ENCODE peak calls at places on chromosomes 4 and X, in seven cellular contexts. F is foreskin fibroblast; A is IMR-90; Z is neuronal stem cell; W is GM03348; T is activated naive CD4-positive, alpha-beta T cell treated with Interleukin-2 at 50 U/mL for 16 hours; J is tibial artery. D is an unnamed sample.

GRCh38 chr4:3196670-3197359 is 52.1 kb upstream of the MSANTD1 start:
- DNase-seq in F (no peak), J (no peak), Z (no peak), W (no peak), T (no peak), A (no peak), D (no peak)

GRCh38 chr4:31081375-31081774 is 361.2 kb downstream of the PCDH7 start:
- DNase-seq in T (no peak), A (peak; percentile 72), J (no peak), Z (no peak), W (peak; percentile 75), F (peak; percentile 3), D (no peak)

GRCh38 chr4:13706130-13706529 is 78.6 kb upstream of the BOD1L1 start:
- DNase-seq in F (no peak), T (no peak), W (no peak), J (no peak), Z (no peak), A (no peak), D (no peak)

GRCh38 chr4:53512608-53513007 is 78.7 kb downstream of the LNX1 start:
- DNase-seq in A (no peak), W (no peak), T (no peak), J (no peak), Z (no peak), F (no peak), D (no peak)

GRCh38 chrX:29237972-29238371 is 650.7 kb downstream of the IL1RAPL1 start:
- DNase-seq in J (no peak), W (no peak), Z (no peak), F (no peak), T (no peak), A (peak; percentile 5), D (no peak)

GRCh38 chr4:73726000-73726399 is 14.4 kb upstream of the CXCL8 start:
- DNase-seq in J (no peak), Z (peak; percentile 4), W (peak; percentile 81), A (peak; percentile 93), T (no peak), F (peak; percentile 90), D (no peak)

GRCh38 chr4:146340798-146341197 is 126.5 kb downstream of the REELD1 start:
- DNase-seq in J (no peak), F (no peak), T (no peak), W (peak; percentile 12), Z (no peak), A (peak; percentile 54), D (no peak)

GRCh38 chr4:125316391-125316780 is 1.6 kb downstream of the FAT4 start:
- DNase-seq in F (no peak), W (peak; percentile 39), Z (peak; percentile 6), T (no peak), J (peak; percentile 51), A (no peak), D (peak; percentile 65)

GRCh38 chr4:20809796-20810195 is 109.5 kb downstream of the PACRGL start:
- DNase-seq in A (no peak), J (no peak), Z (peak; percentile 1), F (no peak), T (no peak), W (no peak), D (no peak)

GRCh38 chr4:12486995-12487394 is 997.1 kb downstream of the RAB28 start:
- DNase-seq in A (no peak), J (no peak), Z (no peak), T (no peak), W (no peak), F (no peak), D (no peak)

GRCh38 chrX:103919336-103919682 is 43.1 kb upstream of the TMSB15B start:
- DNase-seq in Z (no peak), F (no peak), J (no peak), T (peak; percentile 27), A (peak; percentile 51), W (peak; percentile 60), D (no peak)

GRCh38 chrX:47144626-47145407 is at the start of the genes NDUFB11 and RBM10:
- DNase-seq in W (peak; percentile 94), A (peak; percentile 93), J (peak; percentile 94), T (peak; percentile 91), Z (peak; percentile 86), F (peak; percentile 90), D (peak; percentile 92)

GRCh38 chrX:154529206-154529612 is 13.2 kb upstream of the FAM3A start:
- DNase-seq in F (no peak), W (peak; percentile 17), T (no peak), A (peak; percentile 15), J (no peak), Z (no peak), D (no peak)

GRCh38 chrX:45784590-45784989 is 583.9 kb upstream of the DIPK2B start:
- DNase-seq in J (no peak), A (no peak), F (no peak), W (no peak), T (no peak), Z (no peak), D (no peak)

GRCh38 chr4:78662661-78663060 is 111.1 kb downstream of the ANXA3 start:
- DNase-seq in Z (no peak), J (no peak), A (no peak), T (no peak), W (no peak), F (no peak), D (no peak)

GRCh38 chr4:31290836-31291235 is 570.7 kb downstream of the PCDH7 start:
- DNase-seq in W (no peak), A (no peak), Z (no peak), J (no peak), T (no peak), F (no peak), D (no peak)

GRCh38 chr4:110487873-110488272 is 11.9 kb downstream of the ENPEP start:
- DNase-seq in J (no peak), Z (no peak), W (no peak), F (no peak), T (no peak), A (no peak), D (no peak)

GRCh38 chrX:150546711-150547153 is 21.7 kb upstream of the MTM1 start:
- DNase-seq in Z (no peak), W (no peak), A (no peak), J (peak; percentile 23), F (no peak), T (peak; percentile 17), D (no peak)

GRCh38 chrX:45191820-45192409 is 8.8 kb downstream of the DIPK2B start:
- DNase-seq in A (no peak), W (no peak), J (no peak), Z (no peak), T (no peak), F (no peak), D (no peak)

GRCh38 chr4:120671538-120671937 is 251.0 kb downstream of the PRDM5 start:
- DNase-seq in J (no peak), A (no peak), T (no peak), Z (no peak), W (no peak), F (no peak), D (no peak)

GRCh38 chr4:4277531-4277930 is 12.4 kb downstream of the LYAR start:
- DNase-seq in T (no peak), J (no peak), W (no peak), Z (no peak), F (no peak), A (no peak), D (no peak)

GRCh38 chrX:150482537-150483217 is 85.7 kb upstream of the MTM1 start:
- DNase-seq in F (peak; percentile 48), A (peak; percentile 85), Z (no peak), J (no peak), W (peak; percentile 21), T (peak; percentile 63), D (no peak)

GRCh38 chr4:6194458-6195195 is 5.7 kb downstream of the JAKMIP1 start:
- DNase-seq in W (no peak), F (no peak), T (no peak), J (peak; percentile 4), A (no peak), Z (no peak), D (no peak)

GRCh38 chr4:94127707-94128328 is 79.8 kb upstream of the SMARCAD1 start:
- DNase-seq in J (no peak), T (no peak), F (no peak), Z (peak; percentile 15), W (peak; percentile 50), A (peak; percentile 29), D (no peak)

GRCh38 chrX:10555846-10556245 is 64.5 kb downstream of the MID1 start:
- DNase-seq in F (no peak), W (no peak), Z (no peak), T (no peak), A (no peak), J (no peak), D (no peak)

GRCh38 chr4:36051634-36052033 is 192.7 kb downstream of the ARAP2 start:
- DNase-seq in W (no peak), T (no peak), A (no peak), J (no peak), Z (no peak), F (no peak), D (no peak)

GRCh38 chrX:39242187-39242586 is 440.9 kb downstream of the MID1IP1 start:
- DNase-seq in W (peak; percentile 2), A (no peak), T (no peak), J (no peak), Z (no peak), F (no peak), D (no peak)

GRCh38 chr4:117479673-117480072 is 394.3 kb upstream of the TRAM1L1 start:
- DNase-seq in A (peak; percentile 20), J (no peak), T (peak; percentile 40), F (no peak), Z (no peak), W (no peak), D (no peak)

GRCh38 chr4:138870739-138871633 is 144.6 kb upstream of the NOCT start:
- DNase-seq in A (peak; percentile 78), J (peak; percentile 51), F (peak; percentile 52), T (peak; percentile 30), Z (peak; percentile 73), W (peak; percentile 80), D (peak; percentile 20)

GRCh38 chr4:52869196-52869595 is 7.1 kb downstream of the RASL11B start:
- DNase-seq in T (no peak), W (peak; percentile 73), J (peak; percentile 58), A (peak; percentile 36), F (peak; percentile 73), Z (no peak), D (peak; percentile 66)

GRCh38 chr4:128159967-128160366 is 98.9 kb downstream of the LARP1B start:
- DNase-seq in W (no peak), T (no peak), J (no peak), Z (no peak), F (peak; percentile 48), A (peak; percentile 97), D (no peak)

GRCh38 chr4:173056708-173057107 is 111.9 kb upstream of the GALNT7 start:
- DNase-seq in W (no peak), F (no peak), T (no peak), J (no peak), Z (no peak), A (no peak), D (no peak)

GRCh38 chr4:101232074-101232776 is 115.1 kb downstream of the PPP3CA start:
- DNase-seq in W (peak; percentile 48), J (peak; percentile 28), Z (no peak), A (peak; percentile 79), T (peak; percentile 44), F (peak; percentile 61), D (peak; percentile 33)

GRCh38 chr4:86497980-86498379 is 96.1 kb upstream of the PTPN13 start:
- DNase-seq in F (no peak), A (no peak), Z (no peak), T (no peak), W (no peak), J (no peak), D (no peak)

GRCh38 chr4:168723020-168723419 is 226.2 kb downstream of the PALLD start:
- DNase-seq in F (peak; percentile 71), A (peak; percentile 75), W (no peak), T (no peak), Z (no peak), J (no peak), D (no peak)

D was measured in psoas muscle.